ENCODE peak calls at places on chromosomes 4 and X, in five cellular contexts. One of them, this sample, is unnamed.
A peak's percentile ranks its signal among the peaks of the same experiment; 100 is the strongest.

GRCh38 chr4:42489095-42489494 is 91.8 kb downstream of the SHISA3 start:
- DNase-seq in cardiac fibroblast: no peak
- DNase-seq in nephron progenitor cell: no peak
- DNase-seq in adrenal gland: no peak
- DNase-seq in fibroblast of pulmonary artery: no peak
- DNase-seq in this sample: no peak

GRCh38 chr4:148044889-148045352 is 313.0 kb downstream of the ARHGAP10 start:
- DNase-seq in cardiac fibroblast: peak; percentile 23
- DNase-seq in nephron progenitor cell: no peak
- DNase-seq in adrenal gland: no peak
- DNase-seq in fibroblast of pulmonary artery: no peak
- DNase-seq in this sample: peak; percentile 38

GRCh38 chr4:94641702-94642560 is 115.8 kb upstream of the BMPR1B start:
- DNase-seq in cardiac fibroblast: peak; percentile 18
- DNase-seq in nephron progenitor cell: no peak
- DNase-seq in adrenal gland: no peak
- DNase-seq in fibroblast of pulmonary artery: peak; percentile 47
- DNase-seq in this sample: peak; percentile 58

GRCh38 chr4:151012836-151013235 is 2.2 kb downstream of the LRBA start:
- DNase-seq in cardiac fibroblast: no peak
- DNase-seq in nephron progenitor cell: no peak
- DNase-seq in adrenal gland: no peak
- DNase-seq in fibroblast of pulmonary artery: no peak
- DNase-seq in this sample: no peak

GRCh38 chr4:108255203-108255747 is 86.5 kb upstream of the LEF1 start:
- DNase-seq in cardiac fibroblast: no peak
- DNase-seq in nephron progenitor cell: no peak
- DNase-seq in adrenal gland: no peak
- DNase-seq in fibroblast of pulmonary artery: no peak
- DNase-seq in this sample: no peak

GRCh38 chrX:24377911-24378468 is 17.6 kb downstream of the SUPT20HL1 start:
- DNase-seq in cardiac fibroblast: no peak
- DNase-seq in nephron progenitor cell: no peak
- DNase-seq in adrenal gland: no peak
- DNase-seq in fibroblast of pulmonary artery: no peak
- DNase-seq in this sample: no peak

GRCh38 chrX:133364201-133364600 is 51.1 kb downstream of the GPC4 start:
- DNase-seq in cardiac fibroblast: peak; percentile 13
- DNase-seq in nephron progenitor cell: no peak
- DNase-seq in adrenal gland: no peak
- DNase-seq in fibroblast of pulmonary artery: peak; percentile 22
- DNase-seq in this sample: peak; percentile 33

GRCh38 chr4:22486276-22486675 is 29.6 kb downstream of the ADGRA3 start:
- DNase-seq in cardiac fibroblast: no peak
- DNase-seq in nephron progenitor cell: no peak
- DNase-seq in adrenal gland: no peak
- DNase-seq in fibroblast of pulmonary artery: no peak
- DNase-seq in this sample: no peak

GRCh38 chr4:87985097-87985886 is 9.8 kb downstream of the SPP1 start:
- DNase-seq in cardiac fibroblast: peak; percentile 34
- DNase-seq in nephron progenitor cell: peak; percentile 46
- DNase-seq in adrenal gland: peak; percentile 74
- DNase-seq in fibroblast of pulmonary artery: peak; percentile 48
- DNase-seq in this sample: peak; percentile 40

GRCh38 chr4:73730854-73731253 is 9.5 kb upstream of the CXCL8 start:
- DNase-seq in cardiac fibroblast: no peak
- DNase-seq in nephron progenitor cell: no peak
- DNase-seq in adrenal gland: no peak
- DNase-seq in fibroblast of pulmonary artery: no peak
- DNase-seq in this sample: no peak

GRCh38 chr4:122718265-122718664 is 14.2 kb upstream of the BBS12 start:
- DNase-seq in cardiac fibroblast: no peak
- DNase-seq in nephron progenitor cell: no peak
- DNase-seq in adrenal gland: no peak
- DNase-seq in fibroblast of pulmonary artery: no peak
- DNase-seq in this sample: no peak

GRCh38 chr4:101348367-101348827 is 1.1 kb upstream of the PPP3CA start:
- DNase-seq in cardiac fibroblast: no peak
- DNase-seq in nephron progenitor cell: no peak
- DNase-seq in adrenal gland: no peak
- DNase-seq in fibroblast of pulmonary artery: no peak
- DNase-seq in this sample: no peak

GRCh38 chr4:112521123-112522116 is 5.4 kb upstream of the NEUROG2 start:
- DNase-seq in cardiac fibroblast: no peak
- DNase-seq in nephron progenitor cell: peak; percentile 48
- DNase-seq in adrenal gland: no peak
- DNase-seq in fibroblast of pulmonary artery: no peak
- DNase-seq in this sample: no peak

GRCh38 chr4:94995684-94996394 is 238.1 kb downstream of the BMPR1B start:
- DNase-seq in cardiac fibroblast: peak; percentile 57
- DNase-seq in nephron progenitor cell: peak; percentile 26
- DNase-seq in adrenal gland: no peak
- DNase-seq in fibroblast of pulmonary artery: peak; percentile 12
- DNase-seq in this sample: peak; percentile 72

GRCh38 chr4:41400296-41400695 is 137.7 kb upstream of the LIMCH1 start:
- DNase-seq in cardiac fibroblast: peak; percentile 10
- DNase-seq in nephron progenitor cell: no peak
- DNase-seq in adrenal gland: no peak
- DNase-seq in fibroblast of pulmonary artery: peak; percentile 4
- DNase-seq in this sample: peak; percentile 36

GRCh38 chrX:98357146-98357545 is 1473.4 kb downstream of the RPA4 start:
- DNase-seq in cardiac fibroblast: no peak
- DNase-seq in nephron progenitor cell: no peak
- DNase-seq in adrenal gland: no peak
- DNase-seq in fibroblast of pulmonary artery: no peak
- DNase-seq in this sample: no peak

GRCh38 chrX:69538321-69538876 is 34.3 kb downstream of the NALF2 start:
- DNase-seq in cardiac fibroblast: peak; percentile 72
- DNase-seq in nephron progenitor cell: peak; percentile 86
- DNase-seq in adrenal gland: peak; percentile 83
- DNase-seq in fibroblast of pulmonary artery: peak; percentile 72
- DNase-seq in this sample: peak; percentile 49

GRCh38 chr4:88866862-88867550 is 169.4 kb upstream of the NAP1L5 start:
- DNase-seq in cardiac fibroblast: no peak
- DNase-seq in nephron progenitor cell: no peak
- DNase-seq in adrenal gland: no peak
- DNase-seq in fibroblast of pulmonary artery: peak; percentile 33
- DNase-seq in this sample: no peak

GRCh38 chrX:1727531-1728027 is 112.7 kb downstream of the ASMT start:
- DNase-seq in cardiac fibroblast: no peak
- DNase-seq in nephron progenitor cell: peak; percentile 15
- DNase-seq in adrenal gland: peak; percentile 21
- DNase-seq in fibroblast of pulmonary artery: no peak
- DNase-seq in this sample: no peak

GRCh38 chr4:88738714-88739366 is 41.2 kb upstream of the NAP1L5 start:
- DNase-seq in cardiac fibroblast: no peak
- DNase-seq in nephron progenitor cell: no peak
- DNase-seq in adrenal gland: no peak
- DNase-seq in fibroblast of pulmonary artery: no peak
- DNase-seq in this sample: no peak

GRCh38 chr4:15202481-15202880 is 200.2 kb downstream of the CPEB2 start:
- DNase-seq in cardiac fibroblast: peak; percentile 14
- DNase-seq in nephron progenitor cell: no peak
- DNase-seq in adrenal gland: no peak
- DNase-seq in fibroblast of pulmonary artery: no peak
- DNase-seq in this sample: peak; percentile 8

GRCh38 chr4:15197005-15197404 is 194.7 kb downstream of the CPEB2 start:
- DNase-seq in cardiac fibroblast: peak; percentile 57
- DNase-seq in nephron progenitor cell: peak; percentile 12
- DNase-seq in adrenal gland: no peak
- DNase-seq in fibroblast of pulmonary artery: peak; percentile 64
- DNase-seq in this sample: peak; percentile 42

GRCh38 chr4:15201782-15202181 is 199.5 kb downstream of the CPEB2 start:
- DNase-seq in cardiac fibroblast: no peak
- DNase-seq in nephron progenitor cell: no peak
- DNase-seq in adrenal gland: no peak
- DNase-seq in fibroblast of pulmonary artery: no peak
- DNase-seq in this sample: no peak

GRCh38 chr4:15194520-15194919 is 192.2 kb downstream of the CPEB2 start:
- DNase-seq in cardiac fibroblast: peak; percentile 9
- DNase-seq in nephron progenitor cell: no peak
- DNase-seq in adrenal gland: no peak
- DNase-seq in fibroblast of pulmonary artery: no peak
- DNase-seq in this sample: no peak

DNA sequence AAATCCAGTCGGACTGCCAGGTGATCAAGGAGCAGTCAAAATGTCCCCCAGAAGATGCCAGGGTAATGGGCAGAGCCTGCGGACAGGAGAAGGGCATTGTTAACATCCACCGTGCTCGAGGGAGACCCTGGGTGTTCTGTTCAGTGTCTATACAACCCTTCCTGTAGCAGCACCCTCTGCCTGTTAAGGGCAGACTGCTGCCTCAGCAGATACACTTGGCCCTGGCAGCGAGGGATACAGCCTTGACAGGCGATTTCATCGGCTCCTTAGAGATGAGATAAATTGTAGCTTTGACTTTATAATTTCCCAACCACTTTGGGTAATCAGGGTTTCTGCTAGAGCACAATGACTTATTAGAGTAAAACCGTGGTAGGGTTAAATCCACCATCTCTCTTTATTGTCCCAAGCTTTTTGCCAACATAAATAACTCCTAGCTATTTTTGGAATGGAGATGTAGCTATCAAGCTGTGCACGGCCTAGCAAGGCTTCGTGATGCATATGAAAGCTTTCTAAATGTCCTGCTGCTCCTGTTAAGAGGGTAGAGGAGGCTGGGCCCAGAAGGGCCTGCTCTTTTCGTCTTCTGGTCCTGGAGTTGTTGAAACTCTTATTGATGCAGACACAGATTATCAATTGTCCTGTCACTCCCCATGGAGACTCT is 195.9 kb downstream of the CPEB2 start:
- DNase-seq in cardiac fibroblast: peak; percentile 14
- DNase-seq in nephron progenitor cell: no peak
- DNase-seq in adrenal gland: no peak
- DNase-seq in fibroblast of pulmonary artery: no peak
- DNase-seq in this sample: peak; percentile 8
- TF ChIP-seq CTCF in cardiac fibroblast: no peak
- TF ChIP-seq CTCF in nephron progenitor cell: no peak
- TF ChIP-seq CTCF in adrenal gland: no peak
- TF ChIP-seq CTCF in fibroblast of pulmonary artery: no peak
- TF ChIP-seq CTCF in this sample: no peak

DNA sequence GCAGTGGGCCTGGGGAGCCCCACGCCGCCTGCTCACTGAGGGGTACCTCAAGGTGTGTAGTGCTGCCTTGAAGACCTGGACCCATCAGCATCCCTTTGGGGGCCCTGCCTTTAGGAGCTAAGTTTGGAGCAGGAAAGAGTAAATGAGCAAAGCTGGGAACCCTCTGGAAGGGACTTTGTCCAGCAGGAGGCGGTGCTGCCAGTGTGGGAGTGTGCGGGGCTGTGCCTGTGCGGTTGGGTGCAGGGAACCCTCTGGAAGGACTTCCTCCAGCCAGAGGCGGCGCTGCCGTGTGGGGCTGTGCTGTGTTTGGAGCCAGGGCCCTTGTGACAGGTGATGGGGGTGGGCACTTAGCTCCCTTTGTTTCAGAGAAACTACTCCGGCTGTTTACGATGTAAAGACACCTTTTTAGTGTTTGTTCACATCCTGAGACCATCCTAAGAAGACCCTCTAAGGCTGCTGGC is 25.8 kb downstream of the RGS12 start:
- DNase-seq in cardiac fibroblast: no peak
- DNase-seq in nephron progenitor cell: no peak
- DNase-seq in adrenal gland: peak; percentile 11
- DNase-seq in fibroblast of pulmonary artery: no peak
- DNase-seq in this sample: no peak
- TF ChIP-seq CTCF in cardiac fibroblast: no peak
- TF ChIP-seq CTCF in nephron progenitor cell: peak; percentile 13
- TF ChIP-seq CTCF in adrenal gland: no peak
- TF ChIP-seq CTCF in fibroblast of pulmonary artery: no peak
- TF ChIP-seq CTCF in this sample: no peak

GRCh38 chrX:50677789-50678188 is 136.2 kb downstream of the SHROOM4 start:
- DNase-seq in cardiac fibroblast: no peak
- DNase-seq in nephron progenitor cell: no peak
- DNase-seq in adrenal gland: no peak
- DNase-seq in fibroblast of pulmonary artery: no peak
- DNase-seq in this sample: no peak

GRCh38 chrX:50684871-50685270 is 129.1 kb downstream of the SHROOM4 start:
- DNase-seq in cardiac fibroblast: no peak
- DNase-seq in nephron progenitor cell: no peak
- DNase-seq in adrenal gland: no peak
- DNase-seq in fibroblast of pulmonary artery: no peak
- DNase-seq in this sample: no peak

DNA sequence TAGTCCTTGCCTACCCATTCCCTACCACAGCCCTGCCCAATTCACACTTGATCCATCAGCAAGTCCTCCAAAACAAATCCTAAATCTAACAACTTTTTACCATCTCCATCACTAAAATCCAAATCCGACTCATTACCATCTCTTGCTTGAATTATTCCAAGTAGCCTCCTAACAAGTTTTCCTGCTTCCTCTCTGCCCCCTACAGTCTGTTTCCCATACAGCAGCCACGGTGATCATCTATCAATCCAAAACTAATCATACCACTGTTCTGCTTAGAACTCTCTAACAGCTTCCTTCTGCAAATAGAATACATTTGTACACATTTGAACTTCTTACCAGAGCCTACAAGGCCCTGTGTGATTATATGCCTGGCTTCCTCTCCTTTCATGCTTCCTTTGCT is 133.0 kb downstream of the SHROOM4 start:
- DNase-seq in cardiac fibroblast: peak; percentile 10
- DNase-seq in nephron progenitor cell: peak; percentile 10
- DNase-seq in adrenal gland: no peak
- DNase-seq in fibroblast of pulmonary artery: peak; percentile 34
- DNase-seq in this sample: no peak
- TF ChIP-seq CTCF in cardiac fibroblast: peak; percentile 52
- TF ChIP-seq CTCF in nephron progenitor cell: peak; percentile 33
- TF ChIP-seq CTCF in adrenal gland: peak; percentile 23
- TF ChIP-seq CTCF in fibroblast of pulmonary artery: peak; percentile 61
- TF ChIP-seq CTCF in this sample: peak; percentile 23

GRCh38 chr4:45472490-45472889 is 651.4 kb downstream of the GABRG1 start:
- DNase-seq in cardiac fibroblast: no peak
- DNase-seq in nephron progenitor cell: no peak
- DNase-seq in adrenal gland: no peak
- DNase-seq in fibroblast of pulmonary artery: no peak
- DNase-seq in this sample: no peak
- TF ChIP-seq CTCF in cardiac fibroblast: no peak
- TF ChIP-seq CTCF in nephron progenitor cell: no peak
- TF ChIP-seq CTCF in adrenal gland: no peak
- TF ChIP-seq CTCF in fibroblast of pulmonary artery: no peak
- TF ChIP-seq CTCF in this sample: no peak

DNA sequence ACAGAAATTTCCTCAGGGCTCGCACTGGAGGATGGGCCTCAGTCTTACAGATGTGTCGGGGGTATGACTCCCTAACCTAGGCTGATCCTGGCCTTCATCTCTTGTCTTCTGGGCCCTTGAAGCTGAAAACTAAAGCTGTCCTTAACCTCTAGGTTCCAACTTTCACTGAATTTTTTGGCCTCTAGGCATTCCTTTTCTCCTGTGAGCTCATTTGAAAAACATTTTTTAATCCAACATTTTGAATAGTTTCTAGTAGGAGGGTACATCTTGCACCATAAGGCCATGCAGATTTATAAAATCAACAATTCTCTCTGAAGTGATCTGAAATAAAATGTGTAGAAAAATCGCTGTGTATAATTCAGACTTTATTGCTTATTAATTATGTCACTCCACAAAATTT is 19.7 kb downstream of the RWDD4 start:
- DNase-seq in cardiac fibroblast: no peak
- DNase-seq in nephron progenitor cell: no peak
- DNase-seq in adrenal gland: no peak
- DNase-seq in fibroblast of pulmonary artery: no peak
- DNase-seq in this sample: peak; percentile 39
- TF ChIP-seq CTCF in cardiac fibroblast: no peak
- TF ChIP-seq CTCF in nephron progenitor cell: no peak
- TF ChIP-seq CTCF in adrenal gland: no peak
- TF ChIP-seq CTCF in fibroblast of pulmonary artery: no peak
- TF ChIP-seq CTCF in this sample: no peak